ENCODE peak calls at places on chromosomes 16 and 17, in four cellular contexts. F is activated CD8-positive, alpha-beta T cell treated with anti-CD3 and anti-CD28 coated beads for 36 hours; T is esophagus squamous epithelium; O is heart right ventricle. N is an unnamed sample.

GRCh38 chr16:56212144-56212543 is 20.9 kb downstream of the GNAO1 start:
- DNase-seq in O (no peak), T (no peak), F (no peak), N (no peak)

GRCh38 chr17:78268960-78269892 is 37.8 kb downstream of the TMEM235 start:
- DNase-seq in T (no peak), F (no peak), O (no peak), N (no peak)

GRCh38 chr16:66928702-66929388 is 3.5 kb upstream of the RRAD start:
- DNase-seq in O (no peak), T (no peak), F (peak), N (peak)

GRCh38 chr17:45414997-45415881 is 17.4 kb downstream of the ARHGAP27 start:
- DNase-seq in O (no peak), T (no peak), F (no peak), N (no peak)

GRCh38 chr16:4401510-4401909 is 14.9 kb downstream of the CORO7 start:
- DNase-seq in O (no peak), T (no peak), F (no peak), N (no peak)

GRCh38 chr16:79482011-79482410 is 118.5 kb downstream of the MAF start:
- DNase-seq in F (no peak), O (no peak), T (no peak), N (no peak)

GRCh38 chr17:77429985-77430752 is 289.4 kb downstream of the SEC14L1 start:
- DNase-seq in F (peak), O (peak), T (no peak), N (peak)

GRCh38 chr17:14308636-14308964 is 7.7 kb downstream of the HS3ST3B1 start:
- DNase-seq in F (no peak), T (no peak), O (no peak), N (no peak)

GRCh38 chr16:50593410-50594139 is 45.4 kb downstream of the NKD1 start:
- DNase-seq in O (no peak), F (no peak), T (no peak), N (no peak)

GRCh38 chr17:78925662-78926555 is 722 bp upstream of the TIMP2 start:
- DNase-seq in T (no peak), F (peak), O (peak), N (no peak)

GRCh38 chr17:44492706-44493272 is 10.4 kb downstream of the GPATCH8 start:
- DNase-seq in T (no peak), F (no peak), O (no peak), N (no peak)

GRCh38 chr16:88298882-88299745 is 83.6 kb upstream of the ZNF469 start:
- DNase-seq in T (no peak), O (no peak), F (peak), N (no peak)

N was measured in immature natural killer cell.